ENCODE peak calls at places on chromosomes 7 and 10, in six cellular contexts. N is posterior vena cava; M is mammary epithelial cell; V is left ventricle myocardium superior; P is activated CD4-positive, CD25-positive, alpha-beta regulatory T cell; L is erythroblast. K is an unnamed sample.

GRCh38 chr7:362416-363096 is 72.6 kb downstream of the FOXL3 start:
- DNase-seq in N (peak), M (no peak), V (peak), P (no peak), L (no peak), K (no peak)

GRCh38 chr7:129778770-129779601 is 167.5 kb downstream of the NRF1 start:
- DNase-seq in N (peak), M (peak), V (no peak), P (no peak), L (no peak), K (no peak)

GRCh38 chr7:137757146-137757925 is 89.4 kb downstream of the DGKI start:
- DNase-seq in N (no peak), M (peak), V (no peak), P (no peak), L (no peak), K (no peak)

GRCh38 chr10:17026686-17027485 is 102.7 kb downstream of the CUBN start:
- DNase-seq in N (no peak), M (peak), V (no peak), P (peak), L (no peak), K (no peak)

GRCh38 chr7:35799846-35800717 is 775 bp upstream of the SEPTIN7 start:
- DNase-seq in N (peak), M (peak), V (peak), P (no peak), L (peak), K (peak)

GRCh38 chr10:7479861-7480598 is 69.2 kb upstream of the SFMBT2 start:
- DNase-seq in N (no peak), M (no peak), V (no peak), P (no peak), L (no peak), K (no peak)

GRCh38 chr10:11499425-11500071 is 111.9 kb downstream of the USP6NL start:
- DNase-seq in N (no peak), M (no peak), V (no peak), P (no peak), L (peak), K (no peak)

GRCh38 chr7:36084485-36085091 is 68.5 kb upstream of the EEPD1 start:
- DNase-seq in N (no peak), M (no peak), V (peak), P (no peak), L (no peak), K (peak)

GRCh38 chr10:48594799-48595198 is 10.1 kb downstream of the ARHGAP22 start:
- DNase-seq in N (no peak), M (no peak), V (no peak), P (no peak), L (no peak), K (peak)

GRCh38 chr7:107815254-107815882 is 12.3 kb upstream of the SLC26A3 start:
- DNase-seq in N (no peak), M (no peak), V (no peak), P (no peak), L (no peak), K (peak)